ENCODE peak calls at places on chromosomes 7 and 10, in seven cellular contexts. M is T-cell, P is pons, D is GDM1, Z is A172, O is H54, N is G401. K is an unnamed sample.

GRCh38 chr10:103666109-103666508 is 172.6 kb downstream of the NEURL1 start:
- DNase-seq in M (no peak), P (peak), D (no peak), Z (peak), O (no peak), N (peak), K (peak)

GRCh38 chr10:103635580-103635979 is 142.1 kb downstream of the NEURL1 start:
- DNase-seq in M (no peak), P (no peak), D (no peak), Z (no peak), O (no peak), N (peak), K (peak)

GRCh38 chr10:21813944-21814343 is 189.6 kb downstream of the DNAJC1 start:
- DNase-seq in M (no peak), P (no peak), D (no peak), Z (no peak), O (no peak), N (no peak), K (no peak)

GRCh38 chr10:26733750-26734568 is 36.5 kb downstream of the PDSS1 start:
- DNase-seq in M (no peak), P (peak), D (no peak), Z (no peak), O (no peak), N (peak), K (no peak)

GRCh38 chr10:69409968-69410367 is 6.8 kb downstream of the TACR2 start:
- DNase-seq in M (no peak), P (peak), D (peak), Z (no peak), O (no peak), N (no peak), K (no peak)

GRCh38 chr10:86104611-86105145 is 261.9 kb downstream of the GRID1 start:
- DNase-seq in M (no peak), P (no peak), D (no peak), Z (no peak), O (no peak), N (no peak), K (no peak)

GRCh38 chr10:94738588-94738987 is 23.9 kb upstream of the CYP2C19 start:
- DNase-seq in M (no peak), P (no peak), D (no peak), Z (no peak), O (no peak), N (no peak), K (no peak)

GRCh38 chr7:45118830-45119452 is 7.4 kb upstream of the TBRG4 start:
- DNase-seq in M (no peak), P (no peak), D (no peak), Z (no peak), O (no peak), N (no peak), K (no peak)

GRCh38 chr10:110852255-110852896 is 19.4 kb upstream of the PDCD4 start:
- DNase-seq in M (no peak), P (no peak), D (no peak), Z (peak), O (peak), N (no peak), K (no peak)